ENCODE peak calls at places on chromosome 15, in ten cellular contexts. One of them, this sample, is unnamed.
A peak's percentile ranks its signal among the peaks of the same experiment; 100 is the strongest.

GRCh38 chr15:42879390-42879912 is 41.1 kb downstream of the TTBK2 start:
- DNase-seq in dermis blood vessel endothelial cell: no peak
- DNase-seq in HL-60: no peak
- DNase-seq in stimulated activated CD4-positive, alpha-beta T cell treated with anti-CD3 and anti-CD28 coated beads, Interleukin-1b, Interleukin-23, amount 100 ng/mL, for 48 hours: no peak
- DNase-seq in SW480: no peak
- DNase-seq in non-pigmented ciliary epithelial cell: no peak
- DNase-seq in activated naive CD8-positive, alpha-beta T cell treated with anti-CD3 and anti-CD28 coated beads, Interleukin-2, amount 50 U/mL, for 16 hours: no peak
- DNase-seq in GM10248: no peak
- DNase-seq in aorta: no peak
- DNase-seq in NCI-H1694 treated with DMSO at 0.1 percent for 48 hours: no peak
- DNase-seq in this sample: no peak

GRCh38 chr15:101320501-101321052 is 25.5 kb upstream of the SNRPA1 start:
- DNase-seq in dermis blood vessel endothelial cell: peak; percentile 18
- DNase-seq in HL-60: peak; percentile 93
- DNase-seq in stimulated activated CD4-positive, alpha-beta T cell treated with anti-CD3 and anti-CD28 coated beads, Interleukin-1b, Interleukin-23, amount 100 ng/mL, for 48 hours: peak; percentile 74
- DNase-seq in SW480: peak; percentile 72
- DNase-seq in non-pigmented ciliary epithelial cell: no peak
- DNase-seq in activated naive CD8-positive, alpha-beta T cell treated with anti-CD3 and anti-CD28 coated beads, Interleukin-2, amount 50 U/mL, for 16 hours: peak; percentile 19
- DNase-seq in GM10248: peak; percentile 60
- DNase-seq in aorta: peak; percentile 84
- DNase-seq in NCI-H1694 treated with DMSO at 0.1 percent for 48 hours: peak; percentile 6
- DNase-seq in this sample: peak; percentile 81

GRCh38 chr15:63752075-63752684 is 81.6 kb downstream of the HERC1 start:
- DNase-seq in dermis blood vessel endothelial cell: peak; percentile 82
- DNase-seq in HL-60: no peak
- DNase-seq in stimulated activated CD4-positive, alpha-beta T cell treated with anti-CD3 and anti-CD28 coated beads, Interleukin-1b, Interleukin-23, amount 100 ng/mL, for 48 hours: peak; percentile 15
- DNase-seq in SW480: peak; percentile 66
- DNase-seq in non-pigmented ciliary epithelial cell: peak; percentile 23
- DNase-seq in activated naive CD8-positive, alpha-beta T cell treated with anti-CD3 and anti-CD28 coated beads, Interleukin-2, amount 50 U/mL, for 16 hours: no peak
- DNase-seq in GM10248: peak; percentile 55
- DNase-seq in aorta: no peak
- DNase-seq in NCI-H1694 treated with DMSO at 0.1 percent for 48 hours: peak; percentile 66
- DNase-seq in this sample: no peak

GRCh38 chr15:70722266-70723123 is 40.9 kb downstream of the UACA start:
- DNase-seq in dermis blood vessel endothelial cell: peak; percentile 85
- DNase-seq in HL-60: peak; percentile 6
- DNase-seq in stimulated activated CD4-positive, alpha-beta T cell treated with anti-CD3 and anti-CD28 coated beads, Interleukin-1b, Interleukin-23, amount 100 ng/mL, for 48 hours: no peak
- DNase-seq in SW480: peak; percentile 73
- DNase-seq in non-pigmented ciliary epithelial cell: no peak
- DNase-seq in activated naive CD8-positive, alpha-beta T cell treated with anti-CD3 and anti-CD28 coated beads, Interleukin-2, amount 50 U/mL, for 16 hours: no peak
- DNase-seq in GM10248: peak; percentile 39
- DNase-seq in aorta: no peak
- DNase-seq in NCI-H1694 treated with DMSO at 0.1 percent for 48 hours: peak; percentile 25
- DNase-seq in this sample: no peak

GRCh38 chr15:75159244-75159643 is 42.4 kb upstream of the C15orf39 start:
- DNase-seq in dermis blood vessel endothelial cell: no peak
- DNase-seq in HL-60: no peak
- DNase-seq in stimulated activated CD4-positive, alpha-beta T cell treated with anti-CD3 and anti-CD28 coated beads, Interleukin-1b, Interleukin-23, amount 100 ng/mL, for 48 hours: no peak
- DNase-seq in SW480: no peak
- DNase-seq in non-pigmented ciliary epithelial cell: no peak
- DNase-seq in activated naive CD8-positive, alpha-beta T cell treated with anti-CD3 and anti-CD28 coated beads, Interleukin-2, amount 50 U/mL, for 16 hours: no peak
- DNase-seq in GM10248: no peak
- DNase-seq in aorta: no peak
- DNase-seq in NCI-H1694 treated with DMSO at 0.1 percent for 48 hours: no peak
- DNase-seq in this sample: no peak

GRCh38 chr15:62606376-62607164 is 436.0 kb upstream of the TPM1 start:
- DNase-seq in dermis blood vessel endothelial cell: no peak
- DNase-seq in HL-60: no peak
- DNase-seq in stimulated activated CD4-positive, alpha-beta T cell treated with anti-CD3 and anti-CD28 coated beads, Interleukin-1b, Interleukin-23, amount 100 ng/mL, for 48 hours: no peak
- DNase-seq in SW480: peak; percentile 62
- DNase-seq in non-pigmented ciliary epithelial cell: peak; percentile 99
- DNase-seq in activated naive CD8-positive, alpha-beta T cell treated with anti-CD3 and anti-CD28 coated beads, Interleukin-2, amount 50 U/mL, for 16 hours: no peak
- DNase-seq in GM10248: no peak
- DNase-seq in aorta: no peak
- DNase-seq in NCI-H1694 treated with DMSO at 0.1 percent for 48 hours: no peak
- DNase-seq in this sample: no peak

GRCh38 chr15:45732544-45733130 is 97.8 kb downstream of the SQOR start:
- DNase-seq in dermis blood vessel endothelial cell: no peak
- DNase-seq in HL-60: no peak
- DNase-seq in stimulated activated CD4-positive, alpha-beta T cell treated with anti-CD3 and anti-CD28 coated beads, Interleukin-1b, Interleukin-23, amount 100 ng/mL, for 48 hours: no peak
- DNase-seq in SW480: no peak
- DNase-seq in non-pigmented ciliary epithelial cell: no peak
- DNase-seq in activated naive CD8-positive, alpha-beta T cell treated with anti-CD3 and anti-CD28 coated beads, Interleukin-2, amount 50 U/mL, for 16 hours: no peak
- DNase-seq in GM10248: no peak
- DNase-seq in aorta: no peak
- DNase-seq in NCI-H1694 treated with DMSO at 0.1 percent for 48 hours: peak; percentile 60
- DNase-seq in this sample: no peak

GRCh38 chr15:77143606-77144005 is 72.7 kb upstream of the TSPAN3 start:
- DNase-seq in dermis blood vessel endothelial cell: no peak
- DNase-seq in HL-60: no peak
- DNase-seq in stimulated activated CD4-positive, alpha-beta T cell treated with anti-CD3 and anti-CD28 coated beads, Interleukin-1b, Interleukin-23, amount 100 ng/mL, for 48 hours: no peak
- DNase-seq in SW480: no peak
- DNase-seq in non-pigmented ciliary epithelial cell: no peak
- DNase-seq in activated naive CD8-positive, alpha-beta T cell treated with anti-CD3 and anti-CD28 coated beads, Interleukin-2, amount 50 U/mL, for 16 hours: no peak
- DNase-seq in GM10248: no peak
- DNase-seq in aorta: no peak
- DNase-seq in NCI-H1694 treated with DMSO at 0.1 percent for 48 hours: no peak
- DNase-seq in this sample: no peak

GRCh38 chr15:69074011-69074842 is 59.7 kb downstream of the NOX5 start:
- DNase-seq in dermis blood vessel endothelial cell: peak; percentile 80
- DNase-seq in HL-60: no peak
- DNase-seq in stimulated activated CD4-positive, alpha-beta T cell treated with anti-CD3 and anti-CD28 coated beads, Interleukin-1b, Interleukin-23, amount 100 ng/mL, for 48 hours: no peak
- DNase-seq in SW480: peak; percentile 84
- DNase-seq in non-pigmented ciliary epithelial cell: no peak
- DNase-seq in activated naive CD8-positive, alpha-beta T cell treated with anti-CD3 and anti-CD28 coated beads, Interleukin-2, amount 50 U/mL, for 16 hours: no peak
- DNase-seq in GM10248: no peak
- DNase-seq in aorta: peak; percentile 61
- DNase-seq in NCI-H1694 treated with DMSO at 0.1 percent for 48 hours: peak; percentile 82
- DNase-seq in this sample: no peak

GRCh38 chr15:31361764-31362120 is 35.1 kb downstream of the KLF13 start:
- DNase-seq in dermis blood vessel endothelial cell: no peak
- DNase-seq in HL-60: no peak
- DNase-seq in stimulated activated CD4-positive, alpha-beta T cell treated with anti-CD3 and anti-CD28 coated beads, Interleukin-1b, Interleukin-23, amount 100 ng/mL, for 48 hours: no peak
- DNase-seq in SW480: no peak
- DNase-seq in non-pigmented ciliary epithelial cell: no peak
- DNase-seq in activated naive CD8-positive, alpha-beta T cell treated with anti-CD3 and anti-CD28 coated beads, Interleukin-2, amount 50 U/mL, for 16 hours: no peak
- DNase-seq in GM10248: no peak
- DNase-seq in aorta: peak; percentile 27
- DNase-seq in NCI-H1694 treated with DMSO at 0.1 percent for 48 hours: no peak
- DNase-seq in this sample: no peak

GRCh38 chr15:43268111-43269105 is 1.7 kb upstream of the TGM5 start:
- DNase-seq in dermis blood vessel endothelial cell: peak; percentile 24
- DNase-seq in HL-60: peak; percentile 45
- DNase-seq in stimulated activated CD4-positive, alpha-beta T cell treated with anti-CD3 and anti-CD28 coated beads, Interleukin-1b, Interleukin-23, amount 100 ng/mL, for 48 hours: no peak
- DNase-seq in SW480: no peak
- DNase-seq in non-pigmented ciliary epithelial cell: no peak
- DNase-seq in activated naive CD8-positive, alpha-beta T cell treated with anti-CD3 and anti-CD28 coated beads, Interleukin-2, amount 50 U/mL, for 16 hours: no peak
- DNase-seq in GM10248: peak; percentile 57
- DNase-seq in aorta: no peak
- DNase-seq in NCI-H1694 treated with DMSO at 0.1 percent for 48 hours: no peak
- DNase-seq in this sample: no peak

GRCh38 chr15:67803299-67803698 is 22.0 kb upstream of the SKOR1 start:
- DNase-seq in dermis blood vessel endothelial cell: no peak
- DNase-seq in HL-60: no peak
- DNase-seq in stimulated activated CD4-positive, alpha-beta T cell treated with anti-CD3 and anti-CD28 coated beads, Interleukin-1b, Interleukin-23, amount 100 ng/mL, for 48 hours: no peak
- DNase-seq in SW480: no peak
- DNase-seq in non-pigmented ciliary epithelial cell: no peak
- DNase-seq in activated naive CD8-positive, alpha-beta T cell treated with anti-CD3 and anti-CD28 coated beads, Interleukin-2, amount 50 U/mL, for 16 hours: no peak
- DNase-seq in GM10248: no peak
- DNase-seq in aorta: no peak
- DNase-seq in NCI-H1694 treated with DMSO at 0.1 percent for 48 hours: no peak
- DNase-seq in this sample: no peak

GRCh38 chr15:67080900-67081431 is 15.6 kb downstream of the SMAD3 start:
- DNase-seq in dermis blood vessel endothelial cell: peak; percentile 51
- DNase-seq in HL-60: no peak
- DNase-seq in stimulated activated CD4-positive, alpha-beta T cell treated with anti-CD3 and anti-CD28 coated beads, Interleukin-1b, Interleukin-23, amount 100 ng/mL, for 48 hours: peak; percentile 87
- DNase-seq in SW480: peak; percentile 79
- DNase-seq in non-pigmented ciliary epithelial cell: no peak
- DNase-seq in activated naive CD8-positive, alpha-beta T cell treated with anti-CD3 and anti-CD28 coated beads, Interleukin-2, amount 50 U/mL, for 16 hours: no peak
- DNase-seq in GM10248: peak; percentile 80
- DNase-seq in aorta: peak; percentile 79
- DNase-seq in NCI-H1694 treated with DMSO at 0.1 percent for 48 hours: no peak
- DNase-seq in this sample: peak; percentile 94

GRCh38 chr15:71110800-71111565 is 4.3 kb upstream of the THSD4 start:
- DNase-seq in dermis blood vessel endothelial cell: no peak
- DNase-seq in HL-60: no peak
- DNase-seq in stimulated activated CD4-positive, alpha-beta T cell treated with anti-CD3 and anti-CD28 coated beads, Interleukin-1b, Interleukin-23, amount 100 ng/mL, for 48 hours: no peak
- DNase-seq in SW480: no peak
- DNase-seq in non-pigmented ciliary epithelial cell: no peak
- DNase-seq in activated naive CD8-positive, alpha-beta T cell treated with anti-CD3 and anti-CD28 coated beads, Interleukin-2, amount 50 U/mL, for 16 hours: no peak
- DNase-seq in GM10248: no peak
- DNase-seq in aorta: no peak
- DNase-seq in NCI-H1694 treated with DMSO at 0.1 percent for 48 hours: no peak
- DNase-seq in this sample: no peak

GRCh38 chr15:96549136-96549535 is 218.6 kb downstream of the NR2F2 start:
- DNase-seq in dermis blood vessel endothelial cell: no peak
- DNase-seq in HL-60: no peak
- DNase-seq in stimulated activated CD4-positive, alpha-beta T cell treated with anti-CD3 and anti-CD28 coated beads, Interleukin-1b, Interleukin-23, amount 100 ng/mL, for 48 hours: no peak
- DNase-seq in SW480: no peak
- DNase-seq in non-pigmented ciliary epithelial cell: no peak
- DNase-seq in activated naive CD8-positive, alpha-beta T cell treated with anti-CD3 and anti-CD28 coated beads, Interleukin-2, amount 50 U/mL, for 16 hours: no peak
- DNase-seq in GM10248: no peak
- DNase-seq in aorta: no peak
- DNase-seq in NCI-H1694 treated with DMSO at 0.1 percent for 48 hours: no peak
- DNase-seq in this sample: no peak

GRCh38 chr15:90200534-90201139 is 493 bp upstream of the SEMA4B start:
- DNase-seq in dermis blood vessel endothelial cell: no peak
- DNase-seq in HL-60: no peak
- DNase-seq in stimulated activated CD4-positive, alpha-beta T cell treated with anti-CD3 and anti-CD28 coated beads, Interleukin-1b, Interleukin-23, amount 100 ng/mL, for 48 hours: no peak
- DNase-seq in SW480: no peak
- DNase-seq in non-pigmented ciliary epithelial cell: no peak
- DNase-seq in activated naive CD8-positive, alpha-beta T cell treated with anti-CD3 and anti-CD28 coated beads, Interleukin-2, amount 50 U/mL, for 16 hours: no peak
- DNase-seq in GM10248: no peak
- DNase-seq in aorta: peak; percentile 46
- DNase-seq in NCI-H1694 treated with DMSO at 0.1 percent for 48 hours: no peak
- DNase-seq in this sample: no peak

GRCh38 chr15:91821458-91821857 is 32.0 kb upstream of the SLCO3A1 start:
- DNase-seq in dermis blood vessel endothelial cell: no peak
- DNase-seq in HL-60: no peak
- DNase-seq in stimulated activated CD4-positive, alpha-beta T cell treated with anti-CD3 and anti-CD28 coated beads, Interleukin-1b, Interleukin-23, amount 100 ng/mL, for 48 hours: no peak
- DNase-seq in SW480: no peak
- DNase-seq in non-pigmented ciliary epithelial cell: no peak
- DNase-seq in activated naive CD8-positive, alpha-beta T cell treated with anti-CD3 and anti-CD28 coated beads, Interleukin-2, amount 50 U/mL, for 16 hours: no peak
- DNase-seq in GM10248: no peak
- DNase-seq in aorta: no peak
- DNase-seq in NCI-H1694 treated with DMSO at 0.1 percent for 48 hours: no peak
- DNase-seq in this sample: no peak

GRCh38 chr15:92082217-92082843 is 228.8 kb downstream of the SLCO3A1 start:
- DNase-seq in dermis blood vessel endothelial cell: peak; percentile 68
- DNase-seq in HL-60: peak; percentile 20
- DNase-seq in stimulated activated CD4-positive, alpha-beta T cell treated with anti-CD3 and anti-CD28 coated beads, Interleukin-1b, Interleukin-23, amount 100 ng/mL, for 48 hours: peak; percentile 52
- DNase-seq in SW480: peak; percentile 58
- DNase-seq in non-pigmented ciliary epithelial cell: no peak
- DNase-seq in activated naive CD8-positive, alpha-beta T cell treated with anti-CD3 and anti-CD28 coated beads, Interleukin-2, amount 50 U/mL, for 16 hours: no peak
- DNase-seq in GM10248: peak; percentile 52
- DNase-seq in aorta: peak; percentile 77
- DNase-seq in NCI-H1694 treated with DMSO at 0.1 percent for 48 hours: peak; percentile 69
- DNase-seq in this sample: no peak

GRCh38 chr15:89642106-89642505 is 13.2 kb downstream of the KIF7 start:
- DNase-seq in dermis blood vessel endothelial cell: no peak
- DNase-seq in HL-60: no peak
- DNase-seq in stimulated activated CD4-positive, alpha-beta T cell treated with anti-CD3 and anti-CD28 coated beads, Interleukin-1b, Interleukin-23, amount 100 ng/mL, for 48 hours: no peak
- DNase-seq in SW480: no peak
- DNase-seq in non-pigmented ciliary epithelial cell: no peak
- DNase-seq in activated naive CD8-positive, alpha-beta T cell treated with anti-CD3 and anti-CD28 coated beads, Interleukin-2, amount 50 U/mL, for 16 hours: no peak
- DNase-seq in GM10248: no peak
- DNase-seq in aorta: no peak
- DNase-seq in NCI-H1694 treated with DMSO at 0.1 percent for 48 hours: no peak
- DNase-seq in this sample: no peak

This sample was measured in CD14-positive monocyte.